ENCODE peak calls at places on chromosomes 5 and 9, in five cellular contexts. X is choroid plexus epithelial cell; Y is CD8-positive, alpha-beta memory T cell; B is sigmoid colon; O is bronchial epithelial cell. E is an unnamed sample.
A peak's percentile ranks its signal among the peaks of the same experiment; 100 is the strongest.

GRCh38 chr5:151251001-151251551 is 1.9 kb upstream of the GM2A start:
- DNase-seq in X (no peak), Y (peak; percentile 17), B (no peak), O (no peak), E (no peak)

GRCh38 chr9:6611891-6612290 is 33.6 kb downstream of the GLDC start:
- DNase-seq in X (no peak), Y (no peak), B (no peak), O (no peak), E (no peak)

GRCh38 chr5:139964994-139965565 is 78.0 kb downstream of the NRG2 start:
- DNase-seq in X (no peak), Y (no peak), B (no peak), O (no peak), E (no peak)

GRCh38 chr5:39633057-39633456 is 208.3 kb upstream of the DAB2 start:
- DNase-seq in X (no peak), Y (no peak), B (no peak), O (peak; percentile 31), E (no peak)

GRCh38 chr9:97906236-97906831 is 16.0 kb downstream of the TRMO start:
- DNase-seq in X (no peak), Y (peak; percentile 32), B (peak; percentile 68), O (no peak), E (no peak)

GRCh38 chr5:74500037-74500917 is 140.3 kb downstream of the ENC1 start:
- DNase-seq in X (no peak), Y (no peak), B (no peak), O (no peak), E (no peak)

GRCh38 chr5:27532305-27532704 is 493.9 kb upstream of the CDH9 start:
- DNase-seq in X (no peak), Y (no peak), B (no peak), O (no peak), E (no peak)

GRCh38 chr5:58972301-58972700 is 389.4 kb downstream of the RAB3C start:
- DNase-seq in X (peak; percentile 34), Y (no peak), B (no peak), O (no peak), E (no peak)

GRCh38 chr5:83031391-83031790 is 45.8 kb downstream of the TMEM167A start:
- DNase-seq in X (no peak), Y (no peak), B (no peak), O (no peak), E (no peak)

GRCh38 chr9:137705906-137706305 is 87.1 kb downstream of the EHMT1 start:
- DNase-seq in X (no peak), Y (no peak), B (no peak), O (no peak), E (no peak)
- H3K4me3 ChIP-seq in X (no peak overlapping the region), Y (peak overlapping the region; percentile 23), B (no peak overlapping the region), O (no peak overlapping the region), E (no peak overlapping the region)

DNA sequence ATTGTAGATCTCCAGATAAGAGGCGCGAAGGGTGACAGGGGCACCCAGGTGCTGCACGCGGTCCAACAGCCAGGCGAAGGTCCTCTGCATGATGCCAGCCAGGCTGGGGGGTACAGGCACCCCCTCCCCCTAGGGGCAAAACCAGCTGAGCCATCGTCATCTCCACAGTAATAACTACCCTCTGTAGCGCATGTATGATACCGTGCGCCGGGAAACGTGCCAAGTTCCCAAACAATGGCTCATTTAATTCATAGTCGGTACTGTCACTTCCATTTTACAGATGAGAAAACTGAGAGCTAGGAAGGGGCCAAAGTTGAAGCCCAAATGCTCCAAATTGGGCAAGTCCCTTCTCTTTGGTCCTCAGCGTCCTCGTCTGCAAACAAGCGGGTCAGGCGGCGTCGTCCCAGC is 1.5 kb downstream of the KIF12 start:
- DNase-seq in X (no peak), Y (no peak), B (no peak), O (peak; percentile 25), E (no peak)
- H3K4me3 ChIP-seq in X (no peak overlapping the region), Y (no peak overlapping the region), B (peak overlapping the region; percentile 33), O (peak overlapping the region; percentile 40), E (peak overlapping the region; percentile 33)

DNA sequence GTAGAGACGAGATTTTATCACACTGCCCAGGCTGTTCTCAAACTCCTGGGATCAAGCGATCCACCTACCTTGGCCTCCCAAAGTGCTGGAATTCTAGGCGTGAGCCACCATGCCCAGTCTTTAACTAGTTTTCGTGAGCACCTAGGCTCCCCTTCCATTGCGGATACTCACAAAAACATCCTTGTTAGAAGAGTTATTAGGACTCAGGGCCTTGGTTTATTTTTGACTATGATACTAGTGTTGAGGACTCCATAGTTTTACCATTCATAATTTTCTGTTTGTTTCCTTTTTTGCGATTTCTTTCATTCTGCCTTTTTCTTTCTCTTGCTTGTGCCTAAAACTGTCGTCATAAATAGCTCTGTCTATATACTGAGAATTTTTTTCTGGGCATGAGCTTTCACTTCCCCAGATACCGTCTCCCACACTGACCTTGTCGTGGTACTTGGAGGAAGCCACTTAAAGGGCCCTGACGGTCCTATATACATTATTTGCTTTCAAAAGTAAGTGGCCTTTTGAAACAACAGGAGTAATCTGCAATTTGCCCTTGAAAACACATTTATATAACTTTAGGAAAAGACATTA is 5.2 kb downstream of the F2R start:
- DNase-seq in X (no peak), Y (no peak), B (no peak), O (no peak), E (no peak)
- H3K4me3 ChIP-seq in X (no peak overlapping the region), Y (no peak overlapping the region), B (no peak overlapping the region), O (no peak overlapping the region), E (no peak overlapping the region)

GRCh38 chr9:136373300-136374182 is at the start of gene CARD9:
- DNase-seq in X (no peak), Y (no peak), B (peak; percentile 77), O (no peak), E (no peak)

GRCh38 chr9:136372006-136372405 is 1.5 kb downstream of the CARD9 start:
- DNase-seq in X (no peak), Y (no peak), B (no peak), O (no peak), E (no peak)

GRCh38 chr9:136370687-136371530 is 2.6 kb downstream of the CARD9 start:
- DNase-seq in X (peak; percentile 49), Y (no peak), B (no peak), O (no peak), E (no peak)

GRCh38 chr9:136374183-136374575 is 710 bp upstream of the CARD9 start:
- DNase-seq in X (no peak), Y (no peak), B (no peak), O (no peak), E (no peak)

GRCh38 chr9:136372561-136373299 is 739 bp downstream of the CARD9 start:
- DNase-seq in X (peak; percentile 84), Y (no peak), B (peak; percentile 82), O (peak; percentile 36), E (no peak)
- H3K4me3 ChIP-seq in X (peak overlapping the region; percentile 28), Y (peak overlapping the region; percentile 19), B (no peak overlapping the region), O (no peak overlapping the region), E (no peak overlapping the region)

GRCh38 chr9:125549465-125550215 is 157.4 kb downstream of the MAPKAP1 start:
- DNase-seq in X (no peak), Y (no peak), B (peak; percentile 87), O (no peak), E (no peak)
- H3K4me3 ChIP-seq in X (no peak overlapping the region), Y (no peak overlapping the region), B (no peak overlapping the region), O (no peak overlapping the region), E (no peak overlapping the region)

GRCh38 chr5:142316051-142316450 is 8.8 kb downstream of the SPRY4 start:
- DNase-seq in X (peak; percentile 83), Y (no peak), B (no peak), O (no peak), E (no peak)

GRCh38 chr5:142316681-142317080 is 8.1 kb downstream of the SPRY4 start:
- DNase-seq in X (peak; percentile 12), Y (no peak), B (no peak), O (no peak), E (no peak)

GRCh38 chr5:142317173-142317572 is 7.6 kb downstream of the SPRY4 start:
- DNase-seq in X (no peak), Y (no peak), B (no peak), O (no peak), E (no peak)

GRCh38 chr5:142319105-142319504 is 5.7 kb downstream of the SPRY4 start:
- DNase-seq in X (peak; percentile 58), Y (no peak), B (no peak), O (no peak), E (no peak)

GRCh38 chr5:142317673-142318261 is 7.1 kb downstream of the SPRY4 start:
- DNase-seq in X (peak; percentile 60), Y (no peak), B (no peak), O (no peak), E (no peak)
- H3K4me3 ChIP-seq in X (no peak overlapping the region), Y (no peak overlapping the region), B (no peak overlapping the region), O (no peak overlapping the region), E (no peak overlapping the region)

GRCh38 chr9:128653941-128654340 is 2.7 kb downstream of the DYNC2I2 start:
- DNase-seq in X (no peak), Y (no peak), B (no peak), O (no peak), E (no peak)

GRCh38 chr9:128656416-128657343 is at the start of gene DYNC2I2:
- DNase-seq in X (peak; percentile 94), Y (peak; percentile 95), B (peak; percentile 98), O (peak; percentile 84), E (peak; percentile 94)

GRCh38 chr9:128654481-128654880 is 2.2 kb downstream of the DYNC2I2 start:
- DNase-seq in X (no peak), Y (no peak), B (no peak), O (no peak), E (no peak)

GRCh38 chr9:128657796-128658195 is 1.1 kb upstream of the DYNC2I2 start:
- DNase-seq in X (no peak), Y (no peak), B (no peak), O (no peak), E (no peak)

GRCh38 chr9:128657344-128657704 is 677 bp upstream of the DYNC2I2 start:
- DNase-seq in X (no peak), Y (no peak), B (no peak), O (no peak), E (no peak)
- H3K4me3 ChIP-seq in X (no peak overlapping the region), Y (peak overlapping the region; percentile 98), B (no peak overlapping the region), O (peak overlapping the region; percentile 61), E (peak overlapping the region; percentile 76)

E was measured in CD8-positive, alpha-beta T cell.